ENCODE peak calls at places on chromosome X, in four cellular contexts. A is right lobe of liver, B is mucosa of descending colon, T is choroid plexus epithelial cell. E is an unnamed sample.

GRCh38 chrX:7120578-7121219 is 26.8 kb upstream of the STS start:
- DNase-seq in T (peak), B (no peak), A (no peak), E (no peak)

GRCh38 chrX:153736871-153737441 is 12.3 kb downstream of the ABCD1 start:
- DNase-seq in T (no peak), A (no peak), B (no peak), E (peak)

GRCh38 chrX:40943093-40943641 is 142.1 kb upstream of the USP9X start:
- DNase-seq in A (no peak), T (no peak), B (no peak), E (no peak)

GRCh38 chrX:132413459-132413858 is 75.4 kb downstream of the MBNL3 start:
- DNase-seq in A (peak), T (no peak), B (no peak), E (no peak)

GRCh38 chrX:9416562-9417319 is 48.1 kb upstream of the TBL1X start:
- DNase-seq in A (no peak), B (no peak), T (peak), E (no peak)

GRCh38 chrX:85052207-85052606 is 48.5 kb downstream of the APOOL start:
- DNase-seq in B (no peak), T (peak), A (no peak), E (no peak)

GRCh38 chrX:79409657-79410056 is 42.5 kb upstream of the ITM2A start:
- DNase-seq in A (no peak), B (no peak), T (no peak), E (no peak)

GRCh38 chrX:96692911-96693310 is 8.3 kb downstream of the DIAPH2 start:
- DNase-seq in B (no peak), T (no peak), A (no peak), E (no peak)

GRCh38 chrX:128460835-128461234 is 408.6 kb upstream of the ACTRT1 start:
- DNase-seq in B (no peak), A (no peak), T (no peak), E (no peak)

GRCh38 chrX:53071604-53072417 is 10.4 kb upstream of the TSPYL2 start:
- DNase-seq in T (peak), B (peak), A (peak), E (peak)
- TF ChIP-seq CTCF in T (peak), B (no peak), A (peak), E (peak)

GRCh38 chrX:136731798-136732197 is 48.9 kb downstream of the ARHGEF6 start:
- DNase-seq in B (no peak), T (no peak), A (no peak), E (no peak)

GRCh38 chrX:136733613-136734012 is 47.1 kb downstream of the ARHGEF6 start:
- DNase-seq in B (no peak), A (no peak), T (no peak), E (no peak)

GRCh38 chrX:136736690-136737089 is 44.0 kb downstream of the ARHGEF6 start:
- DNase-seq in B (no peak), T (no peak), A (no peak), E (no peak)

GRCh38 chrX:136738049-136738729 is 42.5 kb downstream of the ARHGEF6 start:
- DNase-seq in T (no peak), A (no peak), B (no peak), E (no peak)

GRCh38 chrX:136735604-136736003 is 45.1 kb downstream of the ARHGEF6 start:
- DNase-seq in B (no peak), A (no peak), T (no peak), E (no peak)
- H3K4me3 ChIP-seq in B (no peak), A (no peak), T (no peak), E (no peak)

GRCh38 chrX:48702716-48703115 is 6.2 kb downstream of the SUV39H1 start:
- DNase-seq in A (no peak), T (no peak), B (no peak), E (no peak)

GRCh38 chrX:48703228-48703627 is 6.7 kb downstream of the SUV39H1 start:
- DNase-seq in T (no peak), B (no peak), A (no peak), E (no peak)

GRCh38 chrX:48702032-48702431 is 5.5 kb downstream of the SUV39H1 start:
- DNase-seq in T (no peak), A (no peak), B (no peak), E (no peak)

GRCh38 chrX:48705876-48706275 is 9.3 kb downstream of the SUV39H1 start:
- DNase-seq in T (no peak), A (no peak), B (no peak), E (no peak)

DNA sequence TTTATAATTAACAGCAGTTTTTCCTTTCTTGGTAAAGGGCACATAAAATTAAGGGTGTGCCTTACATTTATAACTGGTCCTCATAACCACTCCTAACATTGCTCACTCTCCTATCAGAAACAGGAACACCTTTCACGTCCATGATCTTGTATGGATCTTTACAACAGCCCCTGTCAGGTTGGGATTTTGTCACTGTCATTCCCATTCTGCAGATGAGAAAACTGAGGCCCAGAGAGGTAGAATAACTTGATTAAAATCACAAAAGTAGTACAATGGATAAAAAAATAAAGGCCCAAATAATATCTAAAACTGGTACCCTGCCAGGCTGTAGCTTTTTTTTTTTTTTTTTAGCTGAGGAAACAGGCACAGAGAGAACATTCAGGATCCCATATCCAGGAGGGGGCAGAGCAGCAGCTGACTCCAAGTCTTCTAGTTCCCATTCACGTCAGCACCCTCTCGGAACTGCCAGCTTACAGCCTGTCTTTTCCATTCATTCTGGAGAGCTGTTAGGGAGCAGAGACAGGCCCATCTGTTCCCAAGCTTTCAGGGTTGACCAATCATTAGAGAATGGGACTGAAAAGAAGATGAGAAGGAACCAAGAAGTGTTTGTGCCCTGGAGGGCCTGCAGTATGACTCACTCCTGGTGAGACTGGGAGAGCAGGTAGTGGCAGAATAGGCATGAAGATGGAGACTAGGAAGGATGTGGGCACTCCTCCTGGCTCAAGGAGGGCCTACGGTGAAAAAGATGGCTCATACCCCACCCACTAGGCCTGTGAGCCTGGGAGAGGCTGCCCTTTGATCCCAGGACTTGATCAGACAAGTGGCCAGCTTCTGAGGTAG is 7.3 kb downstream of the SUV39H1 start:
- DNase-seq in A (no peak), T (peak), B (peak), E (no peak)
- TF ChIP-seq CTCF in A (no peak), T (peak), B (no peak), E (no peak)

GRCh38 chrX:19790829-19791228 is 96.6 kb downstream of the SH3KBP1 start:
- DNase-seq in T (no peak), B (no peak), A (no peak), E (no peak)
- H3K4me3 ChIP-seq in T (no peak), B (no peak), A (no peak), E (no peak)

E was measured in pancreas.